ENCODE peak calls at places on chromosomes 11 and 22, in nine cellular contexts. One of them, this sample, is unnamed. For H3K27me3, the result is how much of the 10 kb centered on the place peaks cover.

GRCh38 chr22:37920131-37920530 is 14.0 kb downstream of the MICALL1 start:
- DNase-seq in K562: no peak
- DNase-seq in transverse colon: no peak
- DNase-seq in heart right ventricle: no peak
- DNase-seq in cardiac muscle cell: no peak
- DNase-seq in mammary epithelial cell: no peak
- DNase-seq in CD8-positive, alpha-beta T cell: no peak
- DNase-seq in upper lobe of right lung: no peak
- DNase-seq in brain microvascular endothelial cell: no peak
- DNase-seq in this sample: no peak

GRCh38 chr11:113188433-113188834 is 125.9 kb upstream of the TTC12 start:
- DNase-seq in K562: no peak
- DNase-seq in transverse colon: no peak
- DNase-seq in heart right ventricle: no peak
- DNase-seq in cardiac muscle cell: no peak
- DNase-seq in mammary epithelial cell: no peak
- DNase-seq in CD8-positive, alpha-beta T cell: no peak
- DNase-seq in upper lobe of right lung: no peak
- DNase-seq in brain microvascular endothelial cell: no peak
- DNase-seq in this sample: no peak

GRCh38 chr11:73366265-73366610 is 10.0 kb upstream of the RELT start:
- DNase-seq in K562: no peak
- DNase-seq in transverse colon: no peak
- DNase-seq in heart right ventricle: no peak
- DNase-seq in cardiac muscle cell: no peak
- DNase-seq in mammary epithelial cell: no peak
- DNase-seq in CD8-positive, alpha-beta T cell: peak
- DNase-seq in upper lobe of right lung: no peak
- DNase-seq in brain microvascular endothelial cell: no peak
- DNase-seq in this sample: no peak

GRCh38 chr11:87926250-87926970 is 248.8 kb downstream of the RAB38 start:
- DNase-seq in K562: no peak
- DNase-seq in transverse colon: no peak
- DNase-seq in heart right ventricle: no peak
- DNase-seq in cardiac muscle cell: no peak
- DNase-seq in mammary epithelial cell: peak
- DNase-seq in CD8-positive, alpha-beta T cell: no peak
- DNase-seq in upper lobe of right lung: no peak
- DNase-seq in brain microvascular endothelial cell: peak
- DNase-seq in this sample: no peak

GRCh38 chr11:68008381-68009337 is 1.5 kb upstream of the ALDH3B1 start:
- DNase-seq in K562: no peak
- DNase-seq in transverse colon: peak
- DNase-seq in heart right ventricle: no peak
- DNase-seq in cardiac muscle cell: no peak
- DNase-seq in mammary epithelial cell: no peak
- DNase-seq in CD8-positive, alpha-beta T cell: no peak
- DNase-seq in upper lobe of right lung: peak
- DNase-seq in brain microvascular endothelial cell: no peak
- DNase-seq in this sample: peak

GRCh38 chr11:6099577-6099976 is 7.9 kb upstream of the OR56B4 start:
- DNase-seq in K562: no peak
- DNase-seq in transverse colon: no peak
- DNase-seq in heart right ventricle: no peak
- DNase-seq in cardiac muscle cell: no peak
- DNase-seq in mammary epithelial cell: no peak
- DNase-seq in CD8-positive, alpha-beta T cell: no peak
- DNase-seq in upper lobe of right lung: no peak
- DNase-seq in brain microvascular endothelial cell: no peak
- DNase-seq in this sample: no peak

GRCh38 chr11:79078999-79079398 is 361.8 kb downstream of the TENM4 start:
- DNase-seq in K562: no peak
- DNase-seq in transverse colon: no peak
- DNase-seq in heart right ventricle: no peak
- DNase-seq in cardiac muscle cell: no peak
- DNase-seq in mammary epithelial cell: no peak
- DNase-seq in CD8-positive, alpha-beta T cell: no peak
- DNase-seq in upper lobe of right lung: no peak
- DNase-seq in brain microvascular endothelial cell: no peak
- DNase-seq in this sample: peak

GRCh38 chr11:8281266-8281665 is 17.6 kb upstream of the LMO1 start:
- DNase-seq in K562: no peak
- DNase-seq in transverse colon: no peak
- DNase-seq in heart right ventricle: no peak
- DNase-seq in cardiac muscle cell: no peak
- DNase-seq in mammary epithelial cell: no peak
- DNase-seq in CD8-positive, alpha-beta T cell: no peak
- DNase-seq in upper lobe of right lung: no peak
- DNase-seq in brain microvascular endothelial cell: no peak
- DNase-seq in this sample: no peak

GRCh38 chr11:66293777-66294625 is 2.3 kb downstream of the TMEM151A start:
- DNase-seq in K562: no peak
- DNase-seq in transverse colon: no peak
- DNase-seq in heart right ventricle: no peak
- DNase-seq in cardiac muscle cell: no peak
- DNase-seq in mammary epithelial cell: no peak
- DNase-seq in CD8-positive, alpha-beta T cell: no peak
- DNase-seq in upper lobe of right lung: no peak
- DNase-seq in brain microvascular endothelial cell: no peak
- DNase-seq in this sample: no peak

GRCh38 chr11:57249384-57250319 is 12.6 kb upstream of the APLNR start:
- DNase-seq in K562: peak
- DNase-seq in transverse colon: peak
- DNase-seq in heart right ventricle: peak
- DNase-seq in cardiac muscle cell: peak
- DNase-seq in mammary epithelial cell: peak
- DNase-seq in CD8-positive, alpha-beta T cell: peak
- DNase-seq in upper lobe of right lung: peak
- DNase-seq in brain microvascular endothelial cell: peak
- DNase-seq in this sample: peak

GRCh38 chr11:8011981-8012444 is 24.9 kb downstream of the EIF3F start:
- DNase-seq in K562: no peak
- DNase-seq in transverse colon: no peak
- DNase-seq in heart right ventricle: no peak
- DNase-seq in cardiac muscle cell: no peak
- DNase-seq in mammary epithelial cell: peak
- DNase-seq in CD8-positive, alpha-beta T cell: no peak
- DNase-seq in upper lobe of right lung: no peak
- DNase-seq in brain microvascular endothelial cell: peak
- DNase-seq in this sample: no peak

GRCh38 chr11:9207229-9207628 is 57.9 kb downstream of the DENND5A start:
- DNase-seq in K562: no peak
- DNase-seq in transverse colon: no peak
- DNase-seq in heart right ventricle: no peak
- DNase-seq in cardiac muscle cell: no peak
- DNase-seq in mammary epithelial cell: no peak
- DNase-seq in CD8-positive, alpha-beta T cell: no peak
- DNase-seq in upper lobe of right lung: no peak
- DNase-seq in brain microvascular endothelial cell: no peak
- DNase-seq in this sample: no peak

GRCh38 chr11:9787981-9788521 is 124.2 kb downstream of the SWAP70 start:
- DNase-seq in K562: no peak
- DNase-seq in transverse colon: peak
- DNase-seq in heart right ventricle: no peak
- DNase-seq in cardiac muscle cell: no peak
- DNase-seq in mammary epithelial cell: peak
- DNase-seq in CD8-positive, alpha-beta T cell: no peak
- DNase-seq in upper lobe of right lung: no peak
- DNase-seq in brain microvascular endothelial cell: no peak
- DNase-seq in this sample: no peak

GRCh38 chr11:108768964-108769363 is 104.1 kb downstream of the DDX10 start:
- DNase-seq in K562: no peak
- DNase-seq in transverse colon: no peak
- DNase-seq in heart right ventricle: no peak
- DNase-seq in cardiac muscle cell: no peak
- DNase-seq in mammary epithelial cell: no peak
- DNase-seq in CD8-positive, alpha-beta T cell: no peak
- DNase-seq in upper lobe of right lung: no peak
- DNase-seq in brain microvascular endothelial cell: no peak
- DNase-seq in this sample: no peak

GRCh38 chr11:108768370-108768769 is 103.5 kb downstream of the DDX10 start:
- DNase-seq in K562: no peak
- DNase-seq in transverse colon: no peak
- DNase-seq in heart right ventricle: no peak
- DNase-seq in cardiac muscle cell: no peak
- DNase-seq in mammary epithelial cell: no peak
- DNase-seq in CD8-positive, alpha-beta T cell: no peak
- DNase-seq in upper lobe of right lung: no peak
- DNase-seq in brain microvascular endothelial cell: no peak
- DNase-seq in this sample: no peak

GRCh38 chr11:108766596-108767173 is 101.8 kb downstream of the DDX10 start:
- DNase-seq in K562: no peak
- DNase-seq in transverse colon: no peak
- DNase-seq in heart right ventricle: no peak
- DNase-seq in cardiac muscle cell: no peak
- DNase-seq in mammary epithelial cell: no peak
- DNase-seq in CD8-positive, alpha-beta T cell: no peak
- DNase-seq in upper lobe of right lung: no peak
- DNase-seq in brain microvascular endothelial cell: no peak
- DNase-seq in this sample: no peak
- H3K27me3 ChIP-seq in K562: under half
- H3K27me3 ChIP-seq in transverse colon: under half
- H3K27me3 ChIP-seq in heart right ventricle: under half
- H3K27me3 ChIP-seq in cardiac muscle cell: under half
- H3K27me3 ChIP-seq in mammary epithelial cell: under half
- H3K27me3 ChIP-seq in CD8-positive, alpha-beta T cell: under half
- H3K27me3 ChIP-seq in upper lobe of right lung: under half
- H3K27me3 ChIP-seq in brain microvascular endothelial cell: under half
- H3K27me3 ChIP-seq in this sample: under half

GRCh38 chr22:21939392-21940319 is 13.0 kb downstream of the PPM1F start:
- DNase-seq in K562: no peak
- DNase-seq in transverse colon: no peak
- DNase-seq in heart right ventricle: peak
- DNase-seq in cardiac muscle cell: no peak
- DNase-seq in mammary epithelial cell: no peak
- DNase-seq in CD8-positive, alpha-beta T cell: no peak
- DNase-seq in upper lobe of right lung: no peak
- DNase-seq in brain microvascular endothelial cell: no peak
- DNase-seq in this sample: no peak
- H3K27ac ChIP-seq in K562: peak
- H3K27ac ChIP-seq in transverse colon: peak
- H3K27ac ChIP-seq in heart right ventricle: peak
- H3K27ac ChIP-seq in cardiac muscle cell: no peak
- H3K27ac ChIP-seq in mammary epithelial cell: no peak
- H3K27ac ChIP-seq in CD8-positive, alpha-beta T cell: no peak
- H3K27ac ChIP-seq in upper lobe of right lung: peak
- H3K27ac ChIP-seq in brain microvascular endothelial cell: peak
- H3K27ac ChIP-seq in this sample: no peak

DNA sequence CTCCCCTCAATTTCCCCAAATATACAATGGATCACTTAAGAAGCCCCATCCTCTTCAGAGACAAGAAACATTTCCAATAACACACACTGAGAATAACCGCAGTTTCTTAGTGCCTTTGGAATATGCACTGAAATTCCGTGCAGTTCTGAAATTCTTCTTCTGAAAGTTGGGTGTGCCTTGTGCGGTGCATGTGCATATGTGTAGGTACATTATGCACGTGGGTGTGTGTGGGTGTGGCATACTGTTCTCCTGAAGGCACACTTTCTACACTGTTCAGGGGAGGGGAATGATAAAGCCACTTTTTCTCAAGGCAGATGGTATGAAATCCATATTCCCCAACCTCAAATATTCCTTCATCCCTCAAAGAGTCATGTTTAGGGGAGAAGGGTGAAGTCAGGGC is 1.7 kb downstream of the EXPH5 start:
- DNase-seq in K562: peak
- DNase-seq in transverse colon: peak
- DNase-seq in heart right ventricle: no peak
- DNase-seq in cardiac muscle cell: no peak
- DNase-seq in mammary epithelial cell: no peak
- DNase-seq in CD8-positive, alpha-beta T cell: no peak
- DNase-seq in upper lobe of right lung: no peak
- DNase-seq in brain microvascular endothelial cell: no peak
- DNase-seq in this sample: no peak
- H3K27me3 ChIP-seq in K562: under half
- H3K27me3 ChIP-seq in transverse colon: under half
- H3K27me3 ChIP-seq in heart right ventricle: under half
- H3K27me3 ChIP-seq in cardiac muscle cell: under half
- H3K27me3 ChIP-seq in mammary epithelial cell: under half
- H3K27me3 ChIP-seq in CD8-positive, alpha-beta T cell: under half
- H3K27me3 ChIP-seq in upper lobe of right lung: under half
- H3K27me3 ChIP-seq in brain microvascular endothelial cell: under half
- H3K27me3 ChIP-seq in this sample: under half

GRCh38 chr22:29219881-29220670 is 14.4 kb downstream of the EMID1 start:
- DNase-seq in K562: no peak
- DNase-seq in transverse colon: no peak
- DNase-seq in heart right ventricle: no peak
- DNase-seq in cardiac muscle cell: no peak
- DNase-seq in mammary epithelial cell: no peak
- DNase-seq in CD8-positive, alpha-beta T cell: no peak
- DNase-seq in upper lobe of right lung: no peak
- DNase-seq in brain microvascular endothelial cell: no peak
- DNase-seq in this sample: peak

GRCh38 chr22:29226246-29226981 is 20.7 kb downstream of the EMID1 start:
- DNase-seq in K562: no peak
- DNase-seq in transverse colon: no peak
- DNase-seq in heart right ventricle: no peak
- DNase-seq in cardiac muscle cell: no peak
- DNase-seq in mammary epithelial cell: no peak
- DNase-seq in CD8-positive, alpha-beta T cell: no peak
- DNase-seq in upper lobe of right lung: no peak
- DNase-seq in brain microvascular endothelial cell: no peak
- DNase-seq in this sample: peak

GRCh38 chr22:29225422-29226090 is 19.9 kb downstream of the EMID1 start:
- DNase-seq in K562: no peak
- DNase-seq in transverse colon: peak
- DNase-seq in heart right ventricle: peak
- DNase-seq in cardiac muscle cell: no peak
- DNase-seq in mammary epithelial cell: no peak
- DNase-seq in CD8-positive, alpha-beta T cell: no peak
- DNase-seq in upper lobe of right lung: peak
- DNase-seq in brain microvascular endothelial cell: no peak
- DNase-seq in this sample: peak

GRCh38 chr22:29224121-29224858 is 18.6 kb downstream of the EMID1 start:
- DNase-seq in K562: no peak
- DNase-seq in transverse colon: peak
- DNase-seq in heart right ventricle: no peak
- DNase-seq in cardiac muscle cell: no peak
- DNase-seq in mammary epithelial cell: no peak
- DNase-seq in CD8-positive, alpha-beta T cell: no peak
- DNase-seq in upper lobe of right lung: peak
- DNase-seq in brain microvascular endothelial cell: no peak
- DNase-seq in this sample: no peak

DNA sequence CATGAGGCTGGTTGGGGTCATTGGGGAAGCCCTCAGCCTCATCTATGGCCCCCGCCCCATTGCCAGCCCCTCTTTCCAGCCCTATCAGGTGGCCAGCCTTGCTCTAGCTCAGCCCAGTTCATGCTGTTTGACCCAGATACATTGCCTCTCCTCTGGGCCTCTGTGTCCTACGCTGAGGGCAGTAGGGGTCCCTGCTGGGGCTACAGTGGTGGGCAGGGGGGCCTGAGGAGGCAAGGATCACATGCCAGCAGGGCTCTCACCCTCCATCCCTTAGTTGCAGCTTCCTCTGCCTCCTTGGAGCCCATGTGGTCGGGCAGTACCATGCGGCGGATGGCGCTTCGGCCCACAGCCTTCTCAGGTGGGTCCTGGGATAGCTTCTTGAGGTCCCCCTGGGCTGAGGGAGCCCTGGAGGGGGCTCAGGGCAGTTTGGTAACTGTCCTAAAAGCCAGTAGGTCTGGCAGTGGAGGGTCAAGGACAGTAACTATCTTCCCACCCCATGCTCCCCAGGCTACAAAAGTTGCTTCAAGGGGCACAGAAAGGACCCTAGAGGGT is 19.2 kb downstream of the EMID1 start:
- DNase-seq in K562: no peak
- DNase-seq in transverse colon: no peak
- DNase-seq in heart right ventricle: no peak
- DNase-seq in cardiac muscle cell: no peak
- DNase-seq in mammary epithelial cell: no peak
- DNase-seq in CD8-positive, alpha-beta T cell: no peak
- DNase-seq in upper lobe of right lung: no peak
- DNase-seq in brain microvascular endothelial cell: no peak
- DNase-seq in this sample: peak
- H3K27ac ChIP-seq in K562: no peak
- H3K27ac ChIP-seq in transverse colon: peak
- H3K27ac ChIP-seq in heart right ventricle: no peak
- H3K27ac ChIP-seq in cardiac muscle cell: no peak
- H3K27ac ChIP-seq in mammary epithelial cell: no peak
- H3K27ac ChIP-seq in CD8-positive, alpha-beta T cell: no peak
- H3K27ac ChIP-seq in upper lobe of right lung: peak
- H3K27ac ChIP-seq in brain microvascular endothelial cell: no peak
- H3K27ac ChIP-seq in this sample: no peak